ENCODE peak calls at places on chromosomes 2 and 18, in four cellular contexts. One of them, this sample, is unnamed.

GRCh38 chr2:1730047-1730937 is 14.0 kb downstream of the PXDN start:
- DNase-seq in activated CD8-positive, alpha-beta memory T cell treated with anti-CD3 and anti-CD28 coated beads for 24 hours: peak; percentile 32
- DNase-seq in HCT116: no peak
- DNase-seq in head of caudate nucleus: no peak
- DNase-seq in this sample: no peak

GRCh38 chr2:195316485-195316884 is 340.5 kb upstream of the SLC39A10 start:
- DNase-seq in head of caudate nucleus: no peak
- DNase-seq in HCT116: no peak
- DNase-seq in activated CD8-positive, alpha-beta memory T cell treated with anti-CD3 and anti-CD28 coated beads for 24 hours: no peak
- DNase-seq in this sample: no peak

GRCh38 chr2:171579481-171579880 is 57.2 kb downstream of the CYBRD1 start:
- DNase-seq in head of caudate nucleus: no peak
- DNase-seq in activated CD8-positive, alpha-beta memory T cell treated with anti-CD3 and anti-CD28 coated beads for 24 hours: no peak
- DNase-seq in HCT116: no peak
- DNase-seq in this sample: no peak

GRCh38 chr2:31568585-31569201 is 12.0 kb downstream of the SRD5A2 start:
- DNase-seq in HCT116: no peak
- DNase-seq in head of caudate nucleus: no peak
- DNase-seq in activated CD8-positive, alpha-beta memory T cell treated with anti-CD3 and anti-CD28 coated beads for 24 hours: no peak
- DNase-seq in this sample: no peak

GRCh38 chr18:32424696-32425095 is 46.0 kb downstream of the GAREM1 start:
- DNase-seq in head of caudate nucleus: no peak
- DNase-seq in activated CD8-positive, alpha-beta memory T cell treated with anti-CD3 and anti-CD28 coated beads for 24 hours: no peak
- DNase-seq in HCT116: no peak
- DNase-seq in this sample: no peak

GRCh38 chr18:54904521-54904920 is 54.7 kb downstream of the CCDC68 start:
- DNase-seq in HCT116: no peak
- DNase-seq in activated CD8-positive, alpha-beta memory T cell treated with anti-CD3 and anti-CD28 coated beads for 24 hours: no peak
- DNase-seq in head of caudate nucleus: no peak
- DNase-seq in this sample: no peak

GRCh38 chr2:230691005-230691647 is 21.5 kb upstream of the CAB39 start:
- DNase-seq in HCT116: peak; percentile 71
- DNase-seq in head of caudate nucleus: no peak
- DNase-seq in activated CD8-positive, alpha-beta memory T cell treated with anti-CD3 and anti-CD28 coated beads for 24 hours: no peak
- DNase-seq in this sample: no peak

GRCh38 chr18:49597556-49597955 is 35.7 kb downstream of the LIPG start:
- DNase-seq in activated CD8-positive, alpha-beta memory T cell treated with anti-CD3 and anti-CD28 coated beads for 24 hours: no peak
- DNase-seq in HCT116: no peak
- DNase-seq in head of caudate nucleus: no peak
- DNase-seq in this sample: no peak

GRCh38 chr2:181788883-181789555 is 102.5 kb upstream of the ITPRID2 start:
- DNase-seq in head of caudate nucleus: no peak
- DNase-seq in activated CD8-positive, alpha-beta memory T cell treated with anti-CD3 and anti-CD28 coated beads for 24 hours: no peak
- DNase-seq in HCT116: no peak
- DNase-seq in this sample: no peak

GRCh38 chr2:128158171-128158570 is 67.2 kb downstream of the UGGT1 start:
- DNase-seq in head of caudate nucleus: no peak
- DNase-seq in activated CD8-positive, alpha-beta memory T cell treated with anti-CD3 and anti-CD28 coated beads for 24 hours: no peak
- DNase-seq in HCT116: no peak
- DNase-seq in this sample: no peak

GRCh38 chr2:57497489-57498096 is 549.0 kb upstream of the VRK2 start:
- DNase-seq in HCT116: peak; percentile 41
- DNase-seq in head of caudate nucleus: peak; percentile 23
- DNase-seq in activated CD8-positive, alpha-beta memory T cell treated with anti-CD3 and anti-CD28 coated beads for 24 hours: no peak
- DNase-seq in this sample: peak; percentile 18

GRCh38 chr2:172906401-172906811 is 169.2 kb upstream of the MAP3K20 start:
- DNase-seq in activated CD8-positive, alpha-beta memory T cell treated with anti-CD3 and anti-CD28 coated beads for 24 hours: no peak
- DNase-seq in HCT116: no peak
- DNase-seq in head of caudate nucleus: peak; percentile 19
- DNase-seq in this sample: no peak

GRCh38 chr18:2529154-2529553 is 42.2 kb downstream of the METTL4 start:
- DNase-seq in activated CD8-positive, alpha-beta memory T cell treated with anti-CD3 and anti-CD28 coated beads for 24 hours: no peak
- DNase-seq in HCT116: no peak
- DNase-seq in head of caudate nucleus: no peak
- DNase-seq in this sample: no peak

GRCh38 chr18:46502444-46502843 is 154.6 kb downstream of the LOXHD1 start:
- DNase-seq in HCT116: no peak
- DNase-seq in head of caudate nucleus: no peak
- DNase-seq in activated CD8-positive, alpha-beta memory T cell treated with anti-CD3 and anti-CD28 coated beads for 24 hours: no peak
- DNase-seq in this sample: no peak

GRCh38 chr18:64982414-64983096 is 768.3 kb upstream of the CDH7 start:
- DNase-seq in activated CD8-positive, alpha-beta memory T cell treated with anti-CD3 and anti-CD28 coated beads for 24 hours: no peak
- DNase-seq in head of caudate nucleus: no peak
- DNase-seq in HCT116: no peak
- DNase-seq in this sample: no peak

GRCh38 chr18:10057808-10058791 is 144.3 kb downstream of the VAPA start:
- DNase-seq in HCT116: no peak
- DNase-seq in head of caudate nucleus: no peak
- DNase-seq in activated CD8-positive, alpha-beta memory T cell treated with anti-CD3 and anti-CD28 coated beads for 24 hours: no peak
- DNase-seq in this sample: no peak

GRCh38 chr2:35819053-35819452 is 536.5 kb upstream of the CRIM1 start:
- DNase-seq in HCT116: no peak
- DNase-seq in activated CD8-positive, alpha-beta memory T cell treated with anti-CD3 and anti-CD28 coated beads for 24 hours: no peak
- DNase-seq in head of caudate nucleus: no peak
- DNase-seq in this sample: no peak

GRCh38 chr2:126825306-126825705 is 73.4 kb upstream of the TEX51 start:
- DNase-seq in HCT116: no peak
- DNase-seq in head of caudate nucleus: no peak
- DNase-seq in activated CD8-positive, alpha-beta memory T cell treated with anti-CD3 and anti-CD28 coated beads for 24 hours: no peak
- DNase-seq in this sample: no peak

GRCh38 chr2:140918426-140918825 is 1212.4 kb downstream of the LRP1B start:
- DNase-seq in HCT116: no peak
- DNase-seq in head of caudate nucleus: no peak
- DNase-seq in activated CD8-positive, alpha-beta memory T cell treated with anti-CD3 and anti-CD28 coated beads for 24 hours: no peak
- DNase-seq in this sample: no peak

GRCh38 chr2:98768765-98769476 is 38.0 kb upstream of the MGAT4A start:
- DNase-seq in activated CD8-positive, alpha-beta memory T cell treated with anti-CD3 and anti-CD28 coated beads for 24 hours: no peak
- DNase-seq in HCT116: no peak
- DNase-seq in head of caudate nucleus: no peak
- DNase-seq in this sample: no peak

GRCh38 chr2:96203130-96204028 is 5.2 kb downstream of the STARD7 start:
- DNase-seq in activated CD8-positive, alpha-beta memory T cell treated with anti-CD3 and anti-CD28 coated beads for 24 hours: no peak
- DNase-seq in head of caudate nucleus: no peak
- DNase-seq in HCT116: no peak
- DNase-seq in this sample: peak; percentile 29

GRCh38 chr2:224271854-224272620 is 129.9 kb downstream of the FAM124B start:
- DNase-seq in HCT116: no peak
- DNase-seq in activated CD8-positive, alpha-beta memory T cell treated with anti-CD3 and anti-CD28 coated beads for 24 hours: no peak
- DNase-seq in head of caudate nucleus: no peak
- DNase-seq in this sample: no peak

GRCh38 chr18:6525593-6525992 is 110.9 kb upstream of the L3MBTL4 start:
- DNase-seq in head of caudate nucleus: no peak
- DNase-seq in HCT116: no peak
- DNase-seq in activated CD8-positive, alpha-beta memory T cell treated with anti-CD3 and anti-CD28 coated beads for 24 hours: no peak
- DNase-seq in this sample: no peak

GRCh38 chr2:109455731-109456691 is 157.8 kb downstream of the SEPTIN10 start:
- DNase-seq in activated CD8-positive, alpha-beta memory T cell treated with anti-CD3 and anti-CD28 coated beads for 24 hours: no peak
- DNase-seq in HCT116: no peak
- DNase-seq in head of caudate nucleus: no peak
- DNase-seq in this sample: no peak

GRCh38 chr2:30203156-30203555 is 28.2 kb upstream of the LBH start:
- DNase-seq in activated CD8-positive, alpha-beta memory T cell treated with anti-CD3 and anti-CD28 coated beads for 24 hours: no peak
- DNase-seq in head of caudate nucleus: no peak
- DNase-seq in HCT116: no peak
- DNase-seq in this sample: no peak

GRCh38 chr18:3135536-3135935 is 84.2 kb downstream of the MYOM1 start:
- DNase-seq in head of caudate nucleus: peak; percentile 19
- DNase-seq in activated CD8-positive, alpha-beta memory T cell treated with anti-CD3 and anti-CD28 coated beads for 24 hours: no peak
- DNase-seq in HCT116: no peak
- DNase-seq in this sample: no peak

GRCh38 chr2:137888845-137889244 is 75.4 kb upstream of the HNMT start:
- DNase-seq in HCT116: peak; percentile 10
- DNase-seq in head of caudate nucleus: peak; percentile 49
- DNase-seq in activated CD8-positive, alpha-beta memory T cell treated with anti-CD3 and anti-CD28 coated beads for 24 hours: no peak
- DNase-seq in this sample: no peak

GRCh38 chr2:109126501-109126860 is 2.5 kb upstream of the SH3RF3 start:
- DNase-seq in head of caudate nucleus: no peak
- DNase-seq in HCT116: no peak
- DNase-seq in activated CD8-positive, alpha-beta memory T cell treated with anti-CD3 and anti-CD28 coated beads for 24 hours: no peak
- DNase-seq in this sample: no peak

GRCh38 chr18:42635378-42636048 is 480.0 kb downstream of the RIT2 start:
- DNase-seq in activated CD8-positive, alpha-beta memory T cell treated with anti-CD3 and anti-CD28 coated beads for 24 hours: no peak
- DNase-seq in head of caudate nucleus: no peak
- DNase-seq in HCT116: no peak
- DNase-seq in this sample: no peak

GRCh38 chr2:88837511-88838160 is 146.2 kb downstream of the RPIA start:
- DNase-seq in activated CD8-positive, alpha-beta memory T cell treated with anti-CD3 and anti-CD28 coated beads for 24 hours: no peak
- DNase-seq in HCT116: no peak
- DNase-seq in head of caudate nucleus: no peak
- DNase-seq in this sample: no peak

GRCh38 chr2:239315308-239315707 is 85.5 kb downstream of the HDAC4 start:
- DNase-seq in HCT116: no peak
- DNase-seq in head of caudate nucleus: no peak
- DNase-seq in activated CD8-positive, alpha-beta memory T cell treated with anti-CD3 and anti-CD28 coated beads for 24 hours: peak; percentile 54
- DNase-seq in this sample: peak; percentile 62

GRCh38 chr2:238077292-238077691 is 16.5 kb downstream of the SCLY start:
- DNase-seq in activated CD8-positive, alpha-beta memory T cell treated with anti-CD3 and anti-CD28 coated beads for 24 hours: peak; percentile 7
- DNase-seq in head of caudate nucleus: no peak
- DNase-seq in HCT116: no peak
- DNase-seq in this sample: no peak

GRCh38 chr2:31239842-31240198 is 5.9 kb downstream of the EHD3 start:
- DNase-seq in head of caudate nucleus: peak; percentile 64
- DNase-seq in activated CD8-positive, alpha-beta memory T cell treated with anti-CD3 and anti-CD28 coated beads for 24 hours: peak; percentile 37
- DNase-seq in HCT116: no peak
- DNase-seq in this sample: no peak

GRCh38 chr2:237209046-237209375 is 123.3 kb downstream of the COPS8 start:
- DNase-seq in head of caudate nucleus: no peak
- DNase-seq in activated CD8-positive, alpha-beta memory T cell treated with anti-CD3 and anti-CD28 coated beads for 24 hours: no peak
- DNase-seq in HCT116: no peak
- DNase-seq in this sample: no peak

GRCh38 chr2:200188851-200189250 is 117.6 kb upstream of the SPATS2L start:
- DNase-seq in HCT116: no peak
- DNase-seq in activated CD8-positive, alpha-beta memory T cell treated with anti-CD3 and anti-CD28 coated beads for 24 hours: no peak
- DNase-seq in head of caudate nucleus: no peak
- DNase-seq in this sample: no peak

GRCh38 chr2:76612764-76613163 is 902.0 kb upstream of the GCFC2 start:
- DNase-seq in HCT116: no peak
- DNase-seq in head of caudate nucleus: no peak
- DNase-seq in activated CD8-positive, alpha-beta memory T cell treated with anti-CD3 and anti-CD28 coated beads for 24 hours: no peak
- DNase-seq in this sample: no peak

GRCh38 chr18:44938396-44939036 is 257.8 kb downstream of the SETBP1 start:
- DNase-seq in activated CD8-positive, alpha-beta memory T cell treated with anti-CD3 and anti-CD28 coated beads for 24 hours: no peak
- DNase-seq in head of caudate nucleus: no peak
- DNase-seq in HCT116: no peak
- DNase-seq in this sample: no peak

GRCh38 chr2:40448476-40449079 is 3.3 kb downstream of the SLC8A1 start:
- DNase-seq in head of caudate nucleus: no peak
- DNase-seq in HCT116: peak; percentile 10
- DNase-seq in activated CD8-positive, alpha-beta memory T cell treated with anti-CD3 and anti-CD28 coated beads for 24 hours: no peak
- DNase-seq in this sample: no peak

This sample was measured in GM13977.